ENCODE peak calls at places on chromosomes 5 and 9, in four cellular contexts. One of them, this sample, is unnamed.
A peak's percentile ranks its signal among the peaks of the same experiment; 100 is the strongest.

GRCh38 chr9:19481471-19481870 is 72.7 kb downstream of the ACER2 start:
- DNase-seq in mesendoderm: no peak
- DNase-seq in IMR-90: no peak
- DNase-seq in H9: no peak
- DNase-seq in this sample: no peak

GRCh38 chr9:73183917-73184861 is 32.5 kb downstream of the ANXA1 start:
- DNase-seq in mesendoderm: peak; percentile 29
- DNase-seq in IMR-90: peak; percentile 65
- DNase-seq in H9: no peak
- DNase-seq in this sample: no peak

GRCh38 chr5:10914741-10915480 is 153.9 kb upstream of the DAP start:
- DNase-seq in H9: no peak
- DNase-seq in mesendoderm: no peak
- DNase-seq in IMR-90: no peak
- DNase-seq in this sample: no peak

GRCh38 chr5:176470539-176470938 is 22.4 kb downstream of the FAF2 start:
- DNase-seq in IMR-90: peak; percentile 12
- DNase-seq in H9: no peak
- DNase-seq in mesendoderm: no peak
- DNase-seq in this sample: no peak

GRCh38 chr9:32350682-32351081 is 33.8 kb upstream of the ACO1 start:
- DNase-seq in IMR-90: peak; percentile 17
- DNase-seq in mesendoderm: peak; percentile 33
- DNase-seq in H9: no peak
- DNase-seq in this sample: no peak

GRCh38 chr9:89438194-89438593 is 59.7 kb downstream of the SEMA4D start:
- DNase-seq in mesendoderm: no peak
- DNase-seq in H9: no peak
- DNase-seq in IMR-90: no peak
- DNase-seq in this sample: no peak

GRCh38 chr5:68460147-68460760 is 244.7 kb downstream of the PIK3R1 start:
- DNase-seq in H9: no peak
- DNase-seq in mesendoderm: peak; percentile 65
- DNase-seq in IMR-90: peak; percentile 70
- DNase-seq in this sample: no peak

GRCh38 chr9:95336281-95336680 is 18.8 kb upstream of the FANCC start:
- DNase-seq in mesendoderm: peak; percentile 38
- DNase-seq in IMR-90: no peak
- DNase-seq in H9: peak; percentile 55
- DNase-seq in this sample: no peak

GRCh38 chr5:56094579-56095361 is 100.0 kb upstream of the IL6ST start:
- DNase-seq in IMR-90: no peak
- DNase-seq in H9: no peak
- DNase-seq in mesendoderm: no peak
- DNase-seq in this sample: no peak

GRCh38 chr9:134458111-134458845 is 132.0 kb downstream of the RXRA start:
- DNase-seq in IMR-90: peak; percentile 55
- DNase-seq in H9: no peak
- DNase-seq in mesendoderm: no peak
- DNase-seq in this sample: no peak

DNA sequence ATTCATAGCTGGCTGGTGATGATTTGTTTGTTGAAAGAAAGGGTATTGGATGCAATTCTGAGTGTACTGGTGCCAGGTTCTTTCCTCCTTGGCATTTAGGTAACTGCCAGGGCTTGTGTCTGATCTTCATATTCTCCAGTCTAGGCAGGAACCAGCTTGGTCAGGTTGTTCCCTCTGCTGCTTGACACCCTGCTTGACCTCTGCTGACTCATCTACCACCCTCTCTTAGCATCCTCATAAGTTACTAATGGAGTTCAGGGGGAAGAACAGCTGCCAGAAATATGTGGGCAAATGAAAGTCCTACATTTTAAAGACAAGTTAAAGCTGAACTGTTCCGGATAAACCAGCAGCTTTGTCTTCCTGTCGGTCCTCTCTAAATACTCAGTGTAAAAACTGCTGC is 116.1 kb upstream of the TNC start:
- DNase-seq in IMR-90: peak; percentile 91
- DNase-seq in mesendoderm: no peak
- DNase-seq in H9: no peak
- DNase-seq in this sample: no peak
- H4K5ac ChIP-seq in IMR-90: peak overlapping the region; percentile 47
- H4K5ac ChIP-seq in mesendoderm: no peak overlapping the region
- H4K5ac ChIP-seq in H9: no peak overlapping the region
- H4K5ac ChIP-seq in this sample: no peak overlapping the region

GRCh38 chr9:120949290-120949689 is 22.7 kb upstream of the TRAF1 start:
- DNase-seq in IMR-90: no peak
- DNase-seq in H9: no peak
- DNase-seq in mesendoderm: no peak
- DNase-seq in this sample: no peak

GRCh38 chr9:120944434-120945125 is 18.0 kb upstream of the TRAF1 start:
- DNase-seq in H9: no peak
- DNase-seq in mesendoderm: no peak
- DNase-seq in IMR-90: no peak
- DNase-seq in this sample: no peak

GRCh38 chr9:120946259-120946658 is 19.7 kb upstream of the TRAF1 start:
- DNase-seq in IMR-90: peak; percentile 55
- DNase-seq in mesendoderm: no peak
- DNase-seq in H9: no peak
- DNase-seq in this sample: no peak

GRCh38 chr9:120948824-120949223 is 22.2 kb upstream of the TRAF1 start:
- DNase-seq in mesendoderm: no peak
- DNase-seq in H9: no peak
- DNase-seq in IMR-90: no peak
- DNase-seq in this sample: no peak

GRCh38 chr9:120947222-120947621 is 20.6 kb upstream of the TRAF1 start:
- DNase-seq in IMR-90: no peak
- DNase-seq in mesendoderm: no peak
- DNase-seq in H9: no peak
- DNase-seq in this sample: no peak
- H4K5ac ChIP-seq in IMR-90: no peak overlapping the region
- H4K5ac ChIP-seq in mesendoderm: no peak overlapping the region
- H4K5ac ChIP-seq in H9: no peak overlapping the region
- H4K5ac ChIP-seq in this sample: no peak overlapping the region

DNA sequence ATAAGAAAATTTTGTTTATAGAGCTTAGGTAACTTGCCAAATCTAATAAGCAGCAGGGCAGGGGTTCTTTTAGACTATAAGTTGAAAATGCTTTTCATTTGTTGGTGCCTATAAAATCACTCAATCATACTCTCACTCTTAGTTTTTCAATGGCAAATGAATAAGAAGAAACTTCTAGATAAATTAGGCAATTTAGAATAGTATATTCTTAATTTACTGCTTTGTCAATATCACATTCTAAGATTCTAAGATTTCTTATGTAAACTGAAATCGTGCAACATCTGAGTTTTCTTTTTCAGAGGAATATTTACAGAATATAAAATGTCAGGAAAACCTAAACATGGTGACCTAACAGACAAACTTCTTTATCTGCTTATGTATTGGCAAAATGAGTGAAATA is 849.0 kb downstream of the DTWD2 start:
- DNase-seq in mesendoderm: no peak
- DNase-seq in H9: no peak
- DNase-seq in IMR-90: no peak
- DNase-seq in this sample: no peak
- H4K5ac ChIP-seq in mesendoderm: no peak overlapping the region
- H4K5ac ChIP-seq in H9: no peak overlapping the region
- H4K5ac ChIP-seq in IMR-90: no peak overlapping the region
- H4K5ac ChIP-seq in this sample: no peak overlapping the region

DNA sequence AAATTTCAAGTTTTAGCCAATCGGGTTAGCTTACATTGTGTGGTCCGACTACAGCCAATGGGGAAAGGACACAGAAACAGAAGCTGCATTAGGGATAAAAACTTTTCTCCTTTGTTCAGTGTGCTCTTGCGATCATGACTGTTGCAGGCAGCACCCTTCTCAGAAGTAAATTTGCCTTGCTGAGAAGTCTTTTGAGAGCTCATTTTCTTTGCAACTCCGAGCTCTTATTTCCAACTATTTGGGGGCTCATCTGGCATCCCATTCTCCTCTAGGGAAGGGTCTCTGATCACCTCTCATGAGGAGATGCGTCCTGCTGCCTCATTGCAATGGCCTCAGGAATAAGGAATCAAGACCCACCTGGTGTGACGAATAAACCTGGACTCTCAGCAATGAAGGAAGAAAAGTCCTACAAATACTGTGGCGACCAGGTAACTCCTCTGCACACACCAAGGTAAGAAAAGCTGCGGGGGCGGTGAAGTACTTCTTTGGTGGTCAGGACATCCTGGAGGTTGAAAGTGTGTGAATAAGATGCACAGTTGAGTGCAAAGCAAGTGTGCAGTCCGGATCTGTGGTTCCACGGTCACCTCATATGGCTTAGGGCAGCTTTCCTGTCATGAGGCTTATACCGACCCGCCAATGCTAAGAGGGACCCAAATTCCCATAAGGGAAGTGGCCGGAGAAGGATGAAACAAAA is 20.4 kb downstream of the CNOT8 start:
- DNase-seq in H9: no peak
- DNase-seq in mesendoderm: peak; percentile 61
- DNase-seq in IMR-90: no peak
- DNase-seq in this sample: no peak
- H4K5ac ChIP-seq in H9: no peak overlapping the region
- H4K5ac ChIP-seq in mesendoderm: no peak overlapping the region
- H4K5ac ChIP-seq in IMR-90: no peak overlapping the region
- H4K5ac ChIP-seq in this sample: no peak overlapping the region

GRCh38 chr5:1241509-1242080 is 16.4 kb downstream of the SLC6A18 start:
- DNase-seq in IMR-90: no peak
- DNase-seq in H9: no peak
- DNase-seq in mesendoderm: no peak
- DNase-seq in this sample: no peak
- H4K5ac ChIP-seq in IMR-90: no peak overlapping the region
- H4K5ac ChIP-seq in H9: no peak overlapping the region
- H4K5ac ChIP-seq in mesendoderm: no peak overlapping the region
- H4K5ac ChIP-seq in this sample: no peak overlapping the region

GRCh38 chr5:111559680-111560079 is 47.3 kb upstream of the STARD4 start:
- DNase-seq in IMR-90: no peak
- DNase-seq in mesendoderm: no peak
- DNase-seq in H9: no peak
- DNase-seq in this sample: no peak

GRCh38 chr5:111556504-111556903 is 44.2 kb upstream of the STARD4 start:
- DNase-seq in H9: no peak
- DNase-seq in IMR-90: no peak
- DNase-seq in mesendoderm: no peak
- DNase-seq in this sample: no peak

GRCh38 chr5:111551569-111552275 is 39.4 kb upstream of the STARD4 start:
- DNase-seq in H9: no peak
- DNase-seq in IMR-90: no peak
- DNase-seq in mesendoderm: peak; percentile 68
- DNase-seq in this sample: no peak

GRCh38 chr5:111553889-111554288 is 41.6 kb upstream of the STARD4 start:
- DNase-seq in H9: no peak
- DNase-seq in mesendoderm: no peak
- DNase-seq in IMR-90: no peak
- DNase-seq in this sample: no peak

DNA sequence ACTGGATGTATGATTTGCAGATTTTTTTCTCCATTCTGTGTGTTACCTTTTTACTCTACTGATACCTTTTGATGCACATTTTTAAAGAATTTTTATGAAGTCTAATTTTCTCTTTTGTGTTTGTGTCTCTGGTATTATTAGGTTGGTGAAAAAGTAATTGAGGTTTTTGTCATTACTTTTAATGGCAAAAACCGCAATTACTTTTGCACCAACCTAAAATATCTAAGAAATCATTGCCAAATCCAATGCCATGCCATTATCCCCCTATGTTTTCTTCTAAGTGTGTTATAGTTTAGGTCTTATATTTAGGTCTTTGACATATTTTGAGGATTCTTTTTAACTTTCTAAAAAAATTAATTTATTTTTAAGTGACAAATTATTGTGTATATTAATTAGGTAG is 43.4 kb upstream of the STARD4 start:
- DNase-seq in H9: no peak
- DNase-seq in IMR-90: no peak
- DNase-seq in mesendoderm: no peak
- DNase-seq in this sample: no peak
- H4K5ac ChIP-seq in H9: no peak overlapping the region
- H4K5ac ChIP-seq in IMR-90: no peak overlapping the region
- H4K5ac ChIP-seq in mesendoderm: no peak overlapping the region
- H4K5ac ChIP-seq in this sample: no peak overlapping the region